ENCODE peak calls at places on chromosome 2, in nine cellular contexts. K is NCI-H1092; J is activated naive CD4-positive, alpha-beta T cell treated with anti-CD3 and anti-CD28 coated beads, Interleukin-2, amount 50 U/mL, for 16 hours; X is CD8-positive, alpha-beta T cell; B is A172; Y is activated CD4-positive, alpha-beta T cell treated with anti-CD3 and anti-CD28 coated beads, Interleukin-2, amount 50 U/mL, for 48 hours; T is AG08395; N is G401; V is foreskin fibroblast. I is an unnamed sample.

GRCh38 chr2:225290723-225291400 is 108.6 kb upstream of the NYAP2 start:
- DNase-seq in K (no peak), J (no peak), X (no peak), B (no peak), Y (no peak), T (no peak), N (no peak), V (peak), I (no peak)

GRCh38 chr2:44333994-44334393 is 27.3 kb downstream of the PREPL start:
- DNase-seq in K (no peak), J (no peak), X (no peak), B (no peak), Y (no peak), T (no peak), N (no peak), V (no peak), I (no peak)

GRCh38 chr2:1591461-1591770 is 152.9 kb downstream of the PXDN start:
- DNase-seq in K (no peak), J (no peak), X (no peak), B (no peak), Y (no peak), T (no peak), N (no peak), V (no peak), I (no peak)

GRCh38 chr2:37897511-37897910 is 27.6 kb upstream of the RMDN2 start:
- DNase-seq in K (no peak), J (no peak), X (no peak), B (no peak), Y (no peak), T (no peak), N (no peak), V (no peak), I (no peak)

GRCh38 chr2:198640463-198640862 is 817.3 kb downstream of the SATB2 start:
- DNase-seq in K (no peak), J (no peak), X (no peak), B (no peak), Y (no peak), T (no peak), N (no peak), V (no peak), I (no peak)

GRCh38 chr2:84830095-84830494 is 50.8 kb downstream of the TRABD2A start:
- DNase-seq in K (no peak), J (no peak), X (no peak), B (peak), Y (no peak), T (no peak), N (no peak), V (no peak), I (no peak)

GRCh38 chr2:158011055-158011771 is 90.5 kb upstream of the UPP2 start:
- DNase-seq in K (no peak), J (no peak), X (no peak), B (peak), Y (no peak), T (no peak), N (no peak), V (no peak), I (peak)

GRCh38 chr2:237590272-237591020 is at the start of gene RAB17:
- DNase-seq in K (no peak), J (no peak), X (no peak), B (peak), Y (no peak), T (no peak), N (no peak), V (peak), I (no peak)

GRCh38 chr2:220779918-220780317 is 792.2 kb downstream of the EPHA4 start:
- DNase-seq in K (no peak), J (no peak), X (no peak), B (peak), Y (no peak), T (peak), N (no peak), V (peak), I (no peak)

GRCh38 chr2:72032481-72033041 is 115.1 kb downstream of the CYP26B1 start:
- DNase-seq in K (no peak), J (no peak), X (no peak), B (no peak), Y (no peak), T (no peak), N (no peak), V (no peak), I (no peak)

GRCh38 chr2:133229974-133230373 is 338.3 kb downstream of the NCKAP5 start:
- DNase-seq in K (no peak), J (no peak), X (no peak), B (no peak), Y (no peak), T (no peak), N (no peak), V (no peak), I (no peak)

GRCh38 chr2:8841962-8842361 is 4.5 kb upstream of the KIDINS220 start:
- DNase-seq in K (no peak), J (no peak), X (no peak), B (no peak), Y (no peak), T (no peak), N (no peak), V (no peak), I (no peak)

GRCh38 chr2:197615033-197615652 is 60.2 kb downstream of the RFTN2 start:
- DNase-seq in K (no peak), J (no peak), X (no peak), B (no peak), Y (no peak), T (no peak), N (no peak), V (no peak), I (peak)

GRCh38 chr2:203195331-203195730 is 43.5 kb upstream of the CYP20A1 start:
- DNase-seq in K (no peak), J (no peak), X (no peak), B (peak), Y (no peak), T (no peak), N (no peak), V (no peak), I (no peak)

GRCh38 chr2:171279983-171280790 is 119.5 kb upstream of the TLK1 start:
- DNase-seq in K (no peak), J (no peak), X (no peak), B (no peak), Y (no peak), T (no peak), N (no peak), V (no peak), I (no peak)

GRCh38 chr2:54540194-54540593 is 84.1 kb downstream of the SPTBN1 start:
- DNase-seq in K (no peak), J (no peak), X (no peak), B (no peak), Y (no peak), T (no peak), N (no peak), V (no peak), I (no peak)

I was measured in GM12865.